ENCODE peak calls at places on chromosomes 12 and 14, in nine cellular contexts. L is lung; K is activated T-helper 9 cell treated with anti-CD3 and anti-CD28 coated beads, Interleukin-2, amount 50 U/mL, for 16 hours; B is brain microvascular endothelial cell; O is pancreas; I is NAMALWA; P is aorta; R is heart left ventricle; Y is HuH-7.5. W is an unnamed sample.

GRCh38 chr12:100031821-100032220 is 47.1 kb upstream of the ANKS1B start:
- DNase-seq in L (no peak), K (no peak), B (no peak), O (no peak), I (no peak), P (no peak), R (no peak), Y (no peak), W (no peak)

GRCh38 chr12:40152783-40153383 is 47.0 kb upstream of the SLC2A13 start:
- DNase-seq in L (peak; percentile 62), K (peak; percentile 20), B (peak; percentile 51), O (no peak), I (peak; percentile 70), P (no peak), R (no peak), Y (no peak), W (no peak)

GRCh38 chr12:101229841-101230241 is 19.8 kb upstream of the SLC5A8 start:
- DNase-seq in L (peak; percentile 45), K (no peak), B (no peak), O (no peak), I (no peak), P (no peak), R (no peak), Y (no peak), W (no peak)

GRCh38 chr12:116861331-116861730 is 19.9 kb downstream of the HRK start:
- DNase-seq in L (no peak), K (no peak), B (peak; percentile 74), O (no peak), I (peak; percentile 94), P (peak; percentile 84), R (peak; percentile 72), Y (no peak), W (no peak)

GRCh38 chr14:100470523-100470897 is 116.7 kb downstream of the BEGAIN start:
- DNase-seq in L (no peak), K (no peak), B (no peak), O (no peak), I (peak; percentile 16), P (no peak), R (no peak), Y (no peak), W (no peak)

GRCh38 chr12:30753233-30753632 is 1.5 kb downstream of the CAPRIN2 start:
- DNase-seq in L (no peak), K (no peak), B (peak; percentile 40), O (no peak), I (peak; percentile 78), P (no peak), R (no peak), Y (peak; percentile 25), W (peak; percentile 31)

GRCh38 chr12:13534645-13535398 is 338.3 kb downstream of the EMP1 start:
- DNase-seq in L (peak; percentile 61), K (no peak), B (peak; percentile 48), O (peak; percentile 36), I (peak; percentile 85), P (peak; percentile 82), R (peak; percentile 73), Y (peak; percentile 12), W (peak; percentile 5)

GRCh38 chr12:5971194-5971850 is 26.3 kb upstream of the ANO2 start:
- DNase-seq in L (no peak), K (no peak), B (no peak), O (no peak), I (no peak), P (no peak), R (no peak), Y (no peak), W (no peak)

GRCh38 chr12:55955800-55956508 is 9.9 kb downstream of the PMEL start:
- DNase-seq in L (no peak), K (no peak), B (peak; percentile 47), O (no peak), I (peak; percentile 56), P (no peak), R (no peak), Y (peak; percentile 32), W (peak; percentile 67)

GRCh38 chr14:72965249-72965648 is 39.0 kb downstream of the DCAF4 start:
- DNase-seq in L (no peak), K (no peak), B (peak; percentile 16), O (no peak), I (no peak), P (no peak), R (no peak), Y (no peak), W (no peak)

GRCh38 chr14:95163666-95164065 is 6.3 kb upstream of the DICER1 start:
- DNase-seq in L (no peak), K (no peak), B (no peak), O (no peak), I (no peak), P (no peak), R (no peak), Y (no peak), W (no peak)

GRCh38 chr12:125983094-125983783 is 918.0 kb downstream of the AACS start:
- DNase-seq in L (no peak), K (no peak), B (no peak), O (peak; percentile 91), I (no peak), P (peak; percentile 77), R (peak; percentile 69), Y (peak; percentile 9), W (no peak)

GRCh38 chr14:59537476-59537875 is 39.1 kb downstream of the CCDC175 start:
- DNase-seq in L (no peak), K (no peak), B (no peak), O (no peak), I (no peak), P (no peak), R (no peak), Y (no peak), W (no peak)

GRCh38 chr12:59736786-59737185 is 141.0 kb downstream of the SLC16A7 start:
- DNase-seq in L (no peak), K (no peak), B (peak; percentile 83), O (no peak), I (no peak), P (no peak), R (no peak), Y (peak; percentile 57), W (peak; percentile 54)

GRCh38 chr12:89472508-89472907 is 52.1 kb downstream of the GALNT4 start:
- DNase-seq in L (no peak), K (no peak), B (no peak), O (no peak), I (no peak), P (no peak), R (no peak), Y (no peak), W (no peak)

GRCh38 chr12:46562625-46563228 is 190.2 kb upstream of the SLC38A2 start:
- DNase-seq in L (no peak), K (no peak), B (peak; percentile 83), O (no peak), I (no peak), P (no peak), R (no peak), Y (no peak), W (no peak)

GRCh38 chr14:89384636-89385035 is 32.4 kb downstream of the FOXN3 start:
- DNase-seq in L (no peak), K (no peak), B (no peak), O (no peak), I (no peak), P (no peak), R (no peak), Y (no peak), W (no peak)

GRCh38 chr12:88698471-88698870 is 118.2 kb upstream of the KITLG start:
- DNase-seq in L (no peak), K (no peak), B (no peak), O (no peak), I (no peak), P (no peak), R (no peak), Y (no peak), W (no peak)

GRCh38 chr14:104753528-104754212 is 723 bp downstream of the SIVA1 start:
- DNase-seq in L (no peak), K (no peak), B (no peak), O (peak; percentile 87), I (no peak), P (no peak), R (no peak), Y (no peak), W (no peak)

GRCh38 chr12:51320695-51321320 is 3.2 kb downstream of the BIN2 start:
- DNase-seq in L (no peak), K (no peak), B (no peak), O (no peak), I (no peak), P (no peak), R (no peak), Y (peak; percentile 33), W (no peak)

GRCh38 chr12:64452559-64453329 is 824 bp downstream of the TBK1 start:
- DNase-seq in L (no peak), K (no peak), B (peak; percentile 73), O (no peak), I (peak; percentile 57), P (no peak), R (no peak), Y (peak; percentile 47), W (peak; percentile 62)

GRCh38 chr12:31585271-31585670 is 5.7 kb downstream of the DENND5B start:
- DNase-seq in L (no peak), K (no peak), B (peak; percentile 51), O (no peak), I (no peak), P (no peak), R (no peak), Y (no peak), W (peak; percentile 61)

GRCh38 chr14:93266127-93266526 is 59.1 kb downstream of the UBR7 start:
- DNase-seq in L (no peak), K (no peak), B (no peak), O (no peak), I (no peak), P (no peak), R (no peak), Y (no peak), W (no peak)

GRCh38 chr12:77925536-77926108 is 94.9 kb downstream of the NAV3 start:
- DNase-seq in L (peak; percentile 55), K (no peak), B (peak; percentile 97), O (peak; percentile 75), I (peak; percentile 86), P (peak; percentile 77), R (peak; percentile 62), Y (peak; percentile 19), W (peak; percentile 46)

GRCh38 chr12:80269953-80270552 is 170.7 kb downstream of the OTOGL start:
- DNase-seq in L (no peak), K (no peak), B (peak; percentile 41), O (no peak), I (peak; percentile 58), P (no peak), R (no peak), Y (peak; percentile 4), W (peak; percentile 11)

GRCh38 chr14:31268216-31268615 is 60.6 kb upstream of the HECTD1 start:
- DNase-seq in L (no peak), K (no peak), B (no peak), O (no peak), I (no peak), P (no peak), R (no peak), Y (no peak), W (no peak)

GRCh38 chr12:93740721-93741120 is 63.5 kb downstream of the CRADD start:
- DNase-seq in L (no peak), K (no peak), B (no peak), O (no peak), I (no peak), P (no peak), R (no peak), Y (no peak), W (no peak)

GRCh38 chr14:54173782-54174181 is 217.2 kb upstream of the BMP4 start:
- DNase-seq in L (no peak), K (no peak), B (no peak), O (no peak), I (no peak), P (no peak), R (no peak), Y (no peak), W (no peak)